ENCODE peak calls at places on chromosomes 16 and 17, in seven cellular contexts. G is WTC11, T is RWPE1, M is PC-9, J is Calu3, Y is mesothelial cell of epicardium, F is psoas muscle. U is an unnamed sample.

GRCh38 chr17:77281904-77282367 is 141.2 kb downstream of the SEC14L1 start:
- DNase-seq in T (peak), Y (no peak), J (peak), G (peak), F (no peak), M (peak), U (peak)

GRCh38 chr16:68298907-68299515 is 11.7 kb downstream of the SLC7A6OS start:
- DNase-seq in G (no peak), F (peak), Y (peak), T (peak), M (no peak), J (no peak), U (peak)

GRCh38 chr16:69611103-69611640 is 45.4 kb downstream of the NFAT5 start:
- DNase-seq in F (no peak), T (no peak), M (no peak), J (no peak), G (no peak), Y (no peak), U (no peak)

GRCh38 chr17:12457493-12457892 is 208.2 kb upstream of the MYOCD start:
- DNase-seq in T (no peak), F (no peak), G (no peak), J (no peak), Y (no peak), M (no peak), U (no peak)

GRCh38 chr17:60398227-60398959 is 6.5 kb upstream of the USP32 start:
- DNase-seq in T (no peak), J (no peak), M (no peak), G (no peak), F (no peak), Y (no peak), U (no peak)

GRCh38 chr16:74720579-74720978 is 19.9 kb upstream of the MLKL start:
- DNase-seq in J (no peak), F (no peak), T (no peak), Y (no peak), M (no peak), G (no peak), U (no peak)

GRCh38 chr16:48812856-48813255 is 202.9 kb upstream of the N4BP1 start:
- DNase-seq in Y (no peak), G (no peak), J (no peak), F (no peak), M (no peak), T (no peak), U (no peak)

GRCh38 chr17:27576429-27577123 is 54.4 kb upstream of the LGALS9 start:
- DNase-seq in T (no peak), F (no peak), M (peak), J (no peak), Y (no peak), G (no peak), U (no peak)

GRCh38 chr16:31186176-31186575 is 6.2 kb downstream of the FUS start:
- DNase-seq in F (no peak), J (no peak), M (no peak), Y (no peak), T (no peak), G (no peak), U (no peak)

GRCh38 chr16:73219176-73219575 is 171.2 kb upstream of the ZFHX3 start:
- DNase-seq in J (no peak), G (no peak), Y (no peak), M (no peak), F (no peak), T (no peak), U (no peak)

GRCh38 chr17:49338883-49339282 is 23.2 kb downstream of the ZNF652 start:
- DNase-seq in Y (no peak), F (no peak), T (no peak), M (no peak), J (no peak), G (no peak), U (no peak)

GRCh38 chr17:71759422-71760060 is 361.3 kb upstream of the SOX9 start:
- DNase-seq in M (no peak), J (no peak), G (no peak), Y (no peak), T (no peak), F (no peak), U (no peak)

GRCh38 chr16:57538235-57538711 is 1.9 kb upstream of the CCDC102A start:
- DNase-seq in G (no peak), J (no peak), M (no peak), F (no peak), Y (peak), T (no peak), U (no peak)

GRCh38 chr17:39139137-39139516 is 12.3 kb downstream of the PLXDC1 start:
- DNase-seq in T (peak), Y (no peak), F (no peak), J (no peak), M (peak), G (no peak), U (peak)

GRCh38 chr16:50161950-50162349 is 8.8 kb downstream of the TENT4B start:
- DNase-seq in T (no peak), J (no peak), M (no peak), F (no peak), Y (no peak), G (no peak), U (no peak)
- TF ChIP-seq CTCF in T (no peak), J (no peak), M (no peak), F (no peak), Y (no peak), G (no peak), U (no peak)

GRCh38 chr17:65588194-65588808 is 26.9 kb upstream of the AXIN2 start:
- DNase-seq in M (peak), J (no peak), T (no peak), Y (no peak), G (no peak), F (no peak), U (no peak)
- TF ChIP-seq CTCF in M (peak), J (no peak), T (no peak), Y (no peak), G (no peak), F (no peak), U (no peak)

GRCh38 chr16:84982434-84982833 is 28.9 kb downstream of the ZDHHC7 start:
- DNase-seq in T (no peak), G (no peak), Y (no peak), M (no peak), J (peak), F (peak), U (no peak)
- TF ChIP-seq CTCF in T (no peak), G (no peak), Y (no peak), M (no peak), J (no peak), F (peak), U (peak)

GRCh38 chr17:81230043-81230820 is 7.5 kb upstream of the CEP131 start:
- DNase-seq in J (no peak), Y (no peak), F (no peak), G (peak), M (no peak), T (no peak), U (no peak)
- TF ChIP-seq CTCF in J (peak), Y (no peak), F (no peak), G (peak), M (peak), T (no peak), U (peak)

GRCh38 chr17:79594271-79594670 is 16.6 kb downstream of the RBFOX3 start:
- DNase-seq in M (no peak), J (no peak), F (no peak), Y (no peak), T (no peak), G (no peak), U (no peak)
- TF ChIP-seq CTCF in M (no peak), J (no peak), F (no peak), Y (no peak), T (no peak), G (no peak), U (no peak)

DNA sequence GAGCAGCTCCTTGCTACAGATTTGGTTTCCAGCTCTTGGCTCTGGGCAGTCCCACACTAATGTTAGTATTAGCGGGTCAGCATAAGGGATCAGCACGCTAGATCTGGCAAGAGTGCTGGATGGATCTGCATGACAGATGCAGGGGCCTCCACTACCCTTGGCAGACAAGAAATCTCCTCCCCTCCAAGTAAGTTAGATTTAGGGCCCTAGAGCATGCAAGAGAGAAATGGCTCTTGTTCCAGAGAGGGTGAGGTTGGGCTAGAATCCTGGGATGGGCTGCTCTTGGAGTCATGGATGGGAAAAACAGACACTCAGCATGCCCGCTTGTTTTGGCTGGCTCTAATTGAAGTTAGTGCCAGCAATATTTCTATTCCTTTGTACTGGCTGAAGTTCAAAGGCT is 414.3 kb downstream of the RBFOX1 start:
- DNase-seq in G (no peak), J (no peak), F (no peak), M (no peak), Y (no peak), T (no peak), U (no peak)
- TF ChIP-seq CTCF in G (no peak), J (no peak), F (no peak), M (no peak), Y (no peak), T (no peak), U (no peak)